ENCODE peak calls at places on chromosomes 2 and 18, in five cellular contexts. One of them, this sample, is unnamed.
A peak's percentile ranks its signal among the peaks of the same experiment; 100 is the strongest.

GRCh38 chr2:219634171-219634940 is 6.9 kb downstream of the SLC4A3 start:
- DNase-seq in GM12878: no peak
- DNase-seq in SK-N-SH: peak; percentile 27
- DNase-seq in A549: no peak
- DNase-seq in IMR-90: no peak
- DNase-seq in this sample: no peak

GRCh38 chr2:218403810-218404209 is 4.1 kb downstream of the CTDSP1 start:
- DNase-seq in GM12878: no peak
- DNase-seq in IMR-90: no peak
- DNase-seq in A549: no peak
- DNase-seq in SK-N-SH: no peak
- DNase-seq in this sample: no peak

GRCh38 chr2:166331468-166331867 is 44.3 kb downstream of the SCN9A start:
- DNase-seq in A549: no peak
- DNase-seq in GM12878: no peak
- DNase-seq in SK-N-SH: no peak
- DNase-seq in IMR-90: peak; percentile 44
- DNase-seq in this sample: no peak

GRCh38 chr2:45567974-45568789 is 42.9 kb downstream of the SRBD1 start:
- DNase-seq in IMR-90: peak; percentile 7
- DNase-seq in SK-N-SH: no peak
- DNase-seq in A549: no peak
- DNase-seq in GM12878: peak; percentile 85
- DNase-seq in this sample: no peak

GRCh38 chr18:32289480-32290075 is 99.7 kb downstream of the MEP1B start:
- DNase-seq in GM12878: no peak
- DNase-seq in SK-N-SH: peak; percentile 70
- DNase-seq in IMR-90: peak; percentile 72
- DNase-seq in A549: peak; percentile 58
- DNase-seq in this sample: peak; percentile 66

GRCh38 chr18:25299426-25299825 is 52.5 kb downstream of the ZNF521 start:
- DNase-seq in SK-N-SH: no peak
- DNase-seq in GM12878: no peak
- DNase-seq in A549: no peak
- DNase-seq in IMR-90: peak; percentile 86
- DNase-seq in this sample: no peak

GRCh38 chr2:20454036-20454981 is 7.4 kb downstream of the RHOB start:
- DNase-seq in A549: no peak
- DNase-seq in IMR-90: no peak
- DNase-seq in GM12878: no peak
- DNase-seq in SK-N-SH: no peak
- DNase-seq in this sample: no peak

GRCh38 chr18:37483984-37484892 is 81.4 kb downstream of the CELF4 start:
- DNase-seq in IMR-90: no peak
- DNase-seq in A549: no peak
- DNase-seq in SK-N-SH: no peak
- DNase-seq in GM12878: no peak
- DNase-seq in this sample: no peak

GRCh38 chr2:77813614-77814013 is 291.4 kb upstream of the LRRTM4 start:
- DNase-seq in IMR-90: no peak
- DNase-seq in A549: no peak
- DNase-seq in GM12878: no peak
- DNase-seq in SK-N-SH: no peak
- DNase-seq in this sample: no peak

GRCh38 chr2:77807531-77808215 is 285.5 kb upstream of the LRRTM4 start:
- DNase-seq in GM12878: no peak
- DNase-seq in A549: no peak
- DNase-seq in SK-N-SH: no peak
- DNase-seq in IMR-90: no peak
- DNase-seq in this sample: no peak
- TF ChIP-seq RFX5 in GM12878: no peak
- TF ChIP-seq RFX5 in A549: no peak
- TF ChIP-seq RFX5 in SK-N-SH: no peak
- TF ChIP-seq RFX5 in IMR-90: no peak
- TF ChIP-seq RFX5 in this sample: no peak

DNA sequence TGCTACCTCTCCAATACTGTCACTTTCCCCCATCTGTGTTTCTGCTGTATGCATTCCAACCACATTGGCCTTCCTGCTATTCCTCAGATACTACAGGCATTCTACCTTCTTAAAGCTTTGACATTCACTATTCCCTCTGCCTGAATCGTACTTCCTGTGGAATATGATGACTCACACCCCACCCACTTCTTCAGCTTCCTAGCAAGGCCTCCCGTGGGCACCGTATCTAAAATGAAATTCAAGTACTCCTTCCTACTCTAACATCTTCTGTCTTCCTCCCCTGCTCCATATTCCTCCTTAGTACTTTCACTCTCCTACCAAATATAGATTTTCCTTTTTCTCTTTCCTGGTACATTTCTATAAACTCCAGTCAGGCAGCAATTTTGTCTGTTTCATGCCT is 710.4 kb downstream of the RNF144A start:
- DNase-seq in IMR-90: peak; percentile 3
- DNase-seq in A549: no peak
- DNase-seq in GM12878: no peak
- DNase-seq in SK-N-SH: no peak
- DNase-seq in this sample: no peak
- TF ChIP-seq RFX5 in IMR-90: no peak
- TF ChIP-seq RFX5 in A549: no peak
- TF ChIP-seq RFX5 in GM12878: no peak
- TF ChIP-seq RFX5 in SK-N-SH: no peak
- TF ChIP-seq RFX5 in this sample: no peak

DNA sequence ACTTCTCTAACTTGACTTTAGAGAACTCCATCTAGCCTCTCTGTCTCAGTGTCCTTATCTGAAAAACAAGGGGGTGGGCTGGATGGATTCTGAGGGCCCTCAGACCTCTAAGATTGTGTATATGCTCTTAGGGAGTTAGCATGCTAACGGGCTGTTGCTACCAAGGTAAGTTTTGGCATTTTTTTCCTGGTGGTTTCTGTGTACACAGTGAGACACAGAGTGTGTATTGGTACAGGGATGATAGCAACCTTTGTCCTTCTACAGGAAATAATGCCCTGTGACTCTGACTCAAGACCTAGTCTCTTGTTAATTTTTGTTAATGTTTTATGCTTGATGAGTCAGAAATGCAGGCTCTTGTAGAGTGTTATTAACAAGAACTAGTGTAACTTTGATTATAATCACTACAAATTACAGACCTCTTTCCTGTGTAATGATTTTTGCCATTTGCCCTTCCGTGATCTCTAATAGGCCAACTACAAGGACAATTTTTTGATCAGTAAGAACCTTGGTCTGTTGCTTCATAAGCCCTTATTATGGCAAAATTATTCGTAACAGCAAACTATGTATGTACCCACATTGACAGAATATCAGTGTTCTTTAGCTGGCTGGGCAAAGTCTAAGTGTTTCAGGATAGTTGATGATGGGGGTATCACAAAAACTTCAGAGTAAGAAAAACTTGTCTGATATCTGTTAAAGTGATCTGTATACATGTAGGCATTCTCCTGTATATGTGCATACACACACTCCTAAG is 89.7 kb downstream of the SPTBN1 start:
- DNase-seq in GM12878: no peak
- DNase-seq in IMR-90: peak; percentile 67
- DNase-seq in SK-N-SH: no peak
- DNase-seq in A549: peak; percentile 90
- DNase-seq in this sample: peak; percentile 97
- TF ChIP-seq RFX5 in GM12878: no peak
- TF ChIP-seq RFX5 in IMR-90: no peak
- TF ChIP-seq RFX5 in SK-N-SH: no peak
- TF ChIP-seq RFX5 in A549: no peak
- TF ChIP-seq RFX5 in this sample: peak; percentile 34

DNA sequence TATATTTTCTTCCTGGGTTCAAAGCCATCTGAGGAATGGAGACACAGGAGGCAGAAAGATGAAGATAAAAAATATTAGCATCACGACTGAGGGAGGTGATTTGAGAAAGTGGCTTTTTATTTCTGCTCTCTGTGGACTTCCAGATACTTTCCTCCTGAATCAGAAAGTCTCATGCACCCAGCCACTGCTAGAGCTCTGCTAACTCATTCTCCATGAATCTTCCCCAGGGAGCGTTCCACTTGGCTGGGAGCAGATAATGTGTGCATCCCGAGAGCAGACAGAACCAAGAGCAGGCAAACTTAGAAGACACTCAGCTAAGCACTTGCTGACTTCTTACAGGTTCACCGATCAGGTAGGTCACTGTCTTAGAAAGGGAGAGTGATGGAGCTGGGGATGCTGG is 264.1 kb upstream of the THUMPD2 start:
- DNase-seq in GM12878: no peak
- DNase-seq in IMR-90: peak; percentile 71
- DNase-seq in SK-N-SH: no peak
- DNase-seq in A549: no peak
- DNase-seq in this sample: no peak
- TF ChIP-seq RFX5 in GM12878: no peak
- TF ChIP-seq RFX5 in IMR-90: no peak
- TF ChIP-seq RFX5 in SK-N-SH: no peak
- TF ChIP-seq RFX5 in A549: no peak
- TF ChIP-seq RFX5 in this sample: no peak

GRCh38 chr2:12921321-12921720 is 204.6 kb downstream of the TRIB2 start:
- DNase-seq in A549: no peak
- DNase-seq in SK-N-SH: no peak
- DNase-seq in GM12878: no peak
- DNase-seq in IMR-90: no peak
- DNase-seq in this sample: no peak
- TF ChIP-seq RFX5 in A549: no peak
- TF ChIP-seq RFX5 in SK-N-SH: no peak
- TF ChIP-seq RFX5 in GM12878: no peak
- TF ChIP-seq RFX5 in IMR-90: no peak
- TF ChIP-seq RFX5 in this sample: no peak

GRCh38 chr2:85922210-85922609 is 33.4 kb upstream of the ST3GAL5 start:
- DNase-seq in GM12878: no peak
- DNase-seq in IMR-90: peak; percentile 80
- DNase-seq in SK-N-SH: no peak
- DNase-seq in A549: no peak
- DNase-seq in this sample: no peak

GRCh38 chr2:85926931-85927527 is 38.2 kb upstream of the ST3GAL5 start:
- DNase-seq in SK-N-SH: no peak
- DNase-seq in A549: no peak
- DNase-seq in IMR-90: no peak
- DNase-seq in GM12878: no peak
- DNase-seq in this sample: no peak

GRCh38 chr2:85925216-85925671 is 36.5 kb upstream of the ST3GAL5 start:
- DNase-seq in GM12878: no peak
- DNase-seq in IMR-90: no peak
- DNase-seq in SK-N-SH: no peak
- DNase-seq in A549: no peak
- DNase-seq in this sample: no peak

GRCh38 chr2:85926526-85926925 is 37.7 kb upstream of the ST3GAL5 start:
- DNase-seq in A549: no peak
- DNase-seq in IMR-90: no peak
- DNase-seq in GM12878: no peak
- DNase-seq in SK-N-SH: no peak
- DNase-seq in this sample: no peak

GRCh38 chr2:85924522-85924921 is 35.7 kb upstream of the ST3GAL5 start:
- DNase-seq in SK-N-SH: no peak
- DNase-seq in A549: peak; percentile 43
- DNase-seq in IMR-90: peak; percentile 51
- DNase-seq in GM12878: no peak
- DNase-seq in this sample: no peak
- TF ChIP-seq RFX5 in SK-N-SH: no peak
- TF ChIP-seq RFX5 in A549: no peak
- TF ChIP-seq RFX5 in IMR-90: no peak
- TF ChIP-seq RFX5 in GM12878: no peak
- TF ChIP-seq RFX5 in this sample: no peak

GRCh38 chr18:68215931-68216330 is 499.0 kb downstream of the TMX3 start:
- DNase-seq in SK-N-SH: no peak
- DNase-seq in IMR-90: peak; percentile 45
- DNase-seq in A549: no peak
- DNase-seq in GM12878: no peak
- DNase-seq in this sample: no peak
- TF ChIP-seq RFX5 in SK-N-SH: no peak
- TF ChIP-seq RFX5 in IMR-90: no peak
- TF ChIP-seq RFX5 in A549: no peak
- TF ChIP-seq RFX5 in GM12878: no peak
- TF ChIP-seq RFX5 in this sample: no peak

DNA sequence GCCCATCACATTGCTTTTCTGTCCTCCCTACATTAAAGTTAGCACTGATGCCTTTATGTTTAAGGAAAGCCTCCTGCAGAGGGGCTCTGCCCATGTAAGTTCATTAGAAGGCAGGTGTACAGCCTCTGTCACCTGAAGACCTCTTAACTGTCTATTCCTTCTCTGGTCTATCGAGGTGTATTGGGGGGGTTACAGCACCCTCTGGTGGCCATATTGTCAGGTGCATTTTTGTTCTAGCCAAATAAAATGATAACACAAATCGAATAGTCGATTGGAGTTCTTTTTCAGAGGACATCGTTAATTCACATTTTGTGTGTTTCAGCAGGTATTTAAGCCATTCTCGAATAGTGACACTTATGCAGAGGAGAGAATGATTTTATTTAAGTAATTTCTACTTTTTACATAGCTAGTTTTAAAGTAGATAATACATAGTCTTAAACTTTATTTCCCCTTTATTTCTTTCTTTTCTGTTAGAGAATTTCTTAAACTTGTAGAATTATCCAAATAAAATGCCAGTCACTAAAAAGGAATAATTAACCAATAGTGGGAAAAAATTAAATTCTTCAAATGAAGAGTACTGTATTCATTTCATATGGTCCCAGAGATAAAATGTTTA is 136.8 kb downstream of the NEDD4L start:
- DNase-seq in IMR-90: peak; percentile 47
- DNase-seq in GM12878: no peak
- DNase-seq in A549: peak; percentile 41
- DNase-seq in SK-N-SH: peak; percentile 65
- DNase-seq in this sample: peak; percentile 37
- TF ChIP-seq RFX5 in IMR-90: no peak
- TF ChIP-seq RFX5 in GM12878: no peak
- TF ChIP-seq RFX5 in A549: no peak
- TF ChIP-seq RFX5 in SK-N-SH: no peak
- TF ChIP-seq RFX5 in this sample: no peak

GRCh38 chr2:42238644-42239288 is 69.6 kb downstream of the EML4 start:
- DNase-seq in A549: peak; percentile 76
- DNase-seq in IMR-90: no peak
- DNase-seq in SK-N-SH: no peak
- DNase-seq in GM12878: no peak
- DNase-seq in this sample: peak; percentile 53
- TF ChIP-seq RFX5 in A549: no peak
- TF ChIP-seq RFX5 in IMR-90: no peak
- TF ChIP-seq RFX5 in SK-N-SH: no peak
- TF ChIP-seq RFX5 in GM12878: no peak
- TF ChIP-seq RFX5 in this sample: no peak

DNA sequence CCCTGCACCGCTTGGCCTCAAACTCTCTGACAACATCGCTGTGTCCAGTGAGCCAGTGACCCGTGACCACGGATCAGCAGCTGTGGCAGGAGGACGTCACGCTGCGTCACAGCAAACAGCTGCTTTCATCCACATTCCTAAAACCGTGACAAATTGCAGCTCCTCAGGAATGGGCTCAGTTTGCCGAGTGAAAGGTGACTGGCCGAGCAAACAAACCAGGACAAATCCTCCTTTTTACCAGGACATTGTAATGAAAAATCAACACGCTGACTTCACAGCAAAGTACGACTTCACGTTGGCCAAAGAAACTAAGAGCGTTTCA is 57.6 kb downstream of the PXDN start:
- DNase-seq in SK-N-SH: no peak
- DNase-seq in IMR-90: peak; percentile 80
- DNase-seq in GM12878: no peak
- DNase-seq in A549: no peak
- DNase-seq in this sample: no peak
- TF ChIP-seq RFX5 in SK-N-SH: no peak
- TF ChIP-seq RFX5 in IMR-90: no peak
- TF ChIP-seq RFX5 in GM12878: no peak
- TF ChIP-seq RFX5 in A549: no peak
- TF ChIP-seq RFX5 in this sample: no peak

This sample was measured in HepG2.